ENCODE peak calls at places on chromosomes 13 and 19, in four cellular contexts. T is HepG2, H is SK-N-SH, X is K562. B is an unnamed sample.

GRCh38 chr19:36482876-36483275 is 6.5 kb downstream of the ZNF566 start:
- DNase-seq in T (peak; percentile 20), H (no peak), X (no peak), B (no peak)

GRCh38 chr13:46621133-46621532 is 68.2 kb downstream of the LRCH1 start:
- DNase-seq in T (no peak), H (no peak), X (no peak), B (no peak)

GRCh38 chr13:110774490-110774889 is 61.0 kb downstream of the ING1 start:
- DNase-seq in T (no peak), H (no peak), X (no peak), B (no peak)

GRCh38 chr19:11699931-11700794 is 38.6 kb downstream of the ZNF823 start:
- DNase-seq in T (peak; percentile 33), H (peak; percentile 59), X (peak; percentile 32), B (no peak)

GRCh38 chr13:43894438-43894837 is 14.7 kb downstream of the LACC1 start:
- DNase-seq in T (no peak), H (no peak), X (no peak), B (no peak)

GRCh38 chr13:44976949-44977583 is 12.2 kb downstream of the NUFIP1 start:
- DNase-seq in T (no peak), H (no peak), X (no peak), B (no peak)

GRCh38 chr19:10112037-10112751 is 701 bp downstream of the P2RY11 start:
- DNase-seq in T (no peak), H (peak; percentile 28), X (no peak), B (no peak)

GRCh38 chr19:49513746-49514118 is 1.3 kb downstream of the FCGRT start:
- DNase-seq in T (no peak), H (peak; percentile 42), X (no peak), B (no peak)

GRCh38 chr19:8399681-8400188 is 9.6 kb downstream of the RAB11B start:
- DNase-seq in T (no peak), H (no peak), X (no peak), B (no peak)

GRCh38 chr19:18588611-18589379 is at the start of gene REX1BD:
- DNase-seq in T (peak; percentile 78), H (peak; percentile 89), X (peak; percentile 90), B (peak; percentile 87)

GRCh38 chr13:52158629-52159158 is 703 bp downstream of the NEK3 start:
- DNase-seq in T (no peak), H (peak; percentile 58), X (peak; percentile 9), B (no peak)

GRCh38 chr19:15340086-15340485 is 7.7 kb upstream of the BRD4 start:
- DNase-seq in T (no peak), H (no peak), X (no peak), B (no peak)

GRCh38 chr19:33740811-33741396 is 55.8 kb upstream of the KCTD15 start:
- DNase-seq in T (peak; percentile 31), H (no peak), X (peak; percentile 74), B (peak; percentile 81)

GRCh38 chr13:88246239-88246638 is 575.1 kb downstream of the SLITRK5 start:
- DNase-seq in T (no peak), H (no peak), X (no peak), B (no peak)

GRCh38 chr19:56253737-56254136 is 18.8 kb upstream of the EDDM13 start:
- DNase-seq in T (peak; percentile 48), H (peak; percentile 61), X (peak; percentile 45), B (no peak)

GRCh38 chr19:49151339-49152217 is 3.6 kb downstream of the HRC start:
- DNase-seq in T (no peak), H (peak; percentile 79), X (peak; percentile 87), B (peak; percentile 99)

GRCh38 chr19:45768644-45769053 is 403 bp downstream of the SIX5 start:
- DNase-seq in T (no peak), H (no peak), X (peak; percentile 44), B (peak; percentile 61)

GRCh38 chr19:2207991-2208860 is 27.9 kb downstream of the PLEKHJ1 start:
- DNase-seq in T (no peak), H (no peak), X (peak; percentile 61), B (peak; percentile 68)

GRCh38 chr19:21328402-21328801 is 808 bp downstream of the ZNF708 start:
- DNase-seq in T (peak; percentile 3), H (peak; percentile 26), X (no peak), B (no peak)

GRCh38 chr13:30855569-30855968 is 50.5 kb upstream of the MEDAG start:
- DNase-seq in T (no peak), H (no peak), X (no peak), B (no peak)

GRCh38 chr13:39522329-39522728 is 80.7 kb downstream of the LHFPL6 start:
- DNase-seq in T (no peak), H (no peak), X (no peak), B (no peak)

GRCh38 chr13:30679483-30680330 is 55.6 kb upstream of the ALOX5AP start:
- DNase-seq in T (peak; percentile 20), H (peak; percentile 68), X (no peak), B (peak; percentile 36)

GRCh38 chr19:18895828-18896341 is at the start of gene CERS1:
- DNase-seq in T (no peak), H (peak; percentile 95), X (peak; percentile 91), B (peak; percentile 48)

GRCh38 chr13:19794552-19795143 is 11.9 kb upstream of the PSPC1 start:
- DNase-seq in T (no peak), H (no peak), X (no peak), B (peak; percentile 27)

GRCh38 chr13:64314286-64314685 is 2898.6 kb upstream of the PCDH20 start:
- DNase-seq in T (no peak), H (no peak), X (no peak), B (no peak)

GRCh38 chr13:113058129-113058987 is 47.2 kb upstream of the F7 start:
- DNase-seq in T (no peak), H (no peak), X (no peak), B (no peak)

GRCh38 chr13:30898721-30899188 is 7.3 kb upstream of the MEDAG start:
- DNase-seq in T (peak; percentile 72), H (no peak), X (no peak), B (no peak)

GRCh38 chr19:48461982-48462655 is 6.7 kb downstream of the KCNJ14 start:
- DNase-seq in T (no peak), H (peak; percentile 74), X (peak; percentile 71), B (peak; percentile 91)

GRCh38 chr13:38872693-38873092 is 117.9 kb downstream of the STOML3 start:
- DNase-seq in T (peak; percentile 35), H (peak; percentile 41), X (peak; percentile 9), B (peak; percentile 74)

GRCh38 chr13:30186644-30187431 is 120.5 kb downstream of the KATNAL1 start:
- DNase-seq in T (no peak), H (no peak), X (no peak), B (peak; percentile 20)

GRCh38 chr19:48752511-48753365 is at the start of gene FUT1:
- DNase-seq in T (no peak), H (peak; percentile 82), X (peak; percentile 61), B (peak; percentile 96)

GRCh38 chr19:42468273-42468796 is 25.6 kb upstream of the CXCL17 start:
- DNase-seq in T (no peak), H (no peak), X (no peak), B (no peak)

GRCh38 chr19:4059931-4060620 is 6.6 kb downstream of the ZBTB7A start:
- DNase-seq in T (no peak), H (no peak), X (peak; percentile 59), B (no peak)

GRCh38 chr19:4062576-4063368 is 3.9 kb downstream of the ZBTB7A start:
- DNase-seq in T (no peak), H (no peak), X (no peak), B (no peak)

GRCh38 chr19:4060621-4061177 is 6.0 kb downstream of the ZBTB7A start:
- DNase-seq in T (no peak), H (no peak), X (no peak), B (no peak)

GRCh38 chr19:4061683-4062575 is 4.8 kb downstream of the ZBTB7A start:
- DNase-seq in T (no peak), H (no peak), X (no peak), B (no peak)

GRCh38 chr19:4061178-4061682 is 5.5 kb downstream of the ZBTB7A start:
- DNase-seq in T (peak; percentile 65), H (no peak), X (no peak), B (no peak)
- TF ChIP-seq FOXJ3 in T (no peak), H (no peak), X (no peak), B (no peak)

GRCh38 chr13:42041017-42041683 is 7.3 kb upstream of the DGKH start:
- DNase-seq in T (no peak), H (peak; percentile 76), X (peak; percentile 22), B (peak; percentile 55)
- TF ChIP-seq FOXJ3 in T (no peak), H (no peak), X (no peak), B (no peak)

GRCh38 chr19:30635026-30635985 is 263.1 kb downstream of the ZNF536 start:
- DNase-seq in T (no peak), H (no peak), X (no peak), B (no peak)
- TF ChIP-seq FOXJ3 in T (no peak), H (no peak), X (no peak), B (no peak)

DNA sequence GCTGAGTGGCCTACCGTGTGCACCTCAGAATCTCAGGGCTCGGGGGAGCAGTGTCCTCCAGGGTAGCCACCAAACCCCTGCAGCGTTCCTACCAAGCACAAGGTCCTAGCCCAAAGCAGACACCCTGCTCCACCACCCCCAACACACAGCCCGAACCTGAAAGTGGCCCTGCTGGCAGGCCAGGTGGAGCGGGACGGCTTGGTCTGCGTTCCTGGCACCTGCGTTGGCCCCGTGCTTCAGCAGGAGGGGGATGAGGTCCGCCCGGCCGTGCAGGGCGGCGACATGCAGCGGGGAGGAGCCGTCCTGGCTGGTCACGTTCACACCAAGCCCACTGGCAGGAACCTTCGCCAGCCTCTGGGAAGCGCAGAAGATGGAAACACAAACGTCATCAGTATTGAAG is 26.5 kb downstream of the PDCD5 start:
- DNase-seq in T (no peak), H (no peak), X (no peak), B (no peak)
- TF ChIP-seq FOXJ3 in T (no peak), H (no peak), X (no peak), B (no peak)

GRCh38 chr13:99393791-99394735 is 86.9 kb upstream of the GPR183 start:
- DNase-seq in T (no peak), H (no peak), X (no peak), B (no peak)
- TF ChIP-seq FOXJ3 in T (no peak), H (no peak), X (no peak), B (no peak)

DNA sequence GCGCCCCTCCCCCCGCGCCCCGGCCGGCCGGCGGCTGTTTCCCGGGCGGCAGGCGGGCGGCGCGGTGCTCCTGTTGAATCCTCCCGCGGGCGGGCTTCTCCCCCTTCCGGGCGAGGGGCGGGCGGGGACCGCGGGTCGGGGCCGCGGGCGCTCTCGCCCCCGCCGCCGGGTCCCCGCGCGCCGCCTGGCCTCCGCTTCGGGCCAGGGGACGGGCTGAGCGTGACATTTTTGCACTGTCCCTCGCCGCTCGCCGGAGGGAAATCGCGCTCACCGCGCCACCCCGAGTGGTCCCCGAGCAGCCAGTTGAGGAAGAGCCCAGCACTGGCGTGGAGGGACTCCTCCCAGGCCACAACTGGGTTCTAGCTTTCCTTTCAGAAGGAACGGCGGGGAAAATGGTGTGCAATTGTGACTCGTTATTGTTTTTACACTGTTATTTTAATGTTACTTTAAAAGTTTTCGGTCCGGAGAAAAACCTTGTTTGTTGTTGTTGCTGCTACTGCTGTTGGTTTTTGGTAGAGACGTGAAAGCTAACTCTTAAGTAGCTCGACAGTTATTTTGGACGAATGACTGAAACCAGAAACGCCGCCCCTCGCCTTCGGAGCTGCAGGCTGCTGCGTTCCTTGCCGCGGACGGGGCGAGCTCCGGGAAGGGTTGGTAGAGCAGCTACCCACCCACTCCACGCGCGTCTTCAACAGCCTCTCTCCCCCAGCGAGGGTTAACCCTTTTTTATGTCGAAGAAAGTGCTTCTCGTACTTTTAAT is 942 bp downstream of the PDS5B start:
- DNase-seq in T (peak; percentile 41), H (peak; percentile 86), X (peak; percentile 56), B (peak; percentile 70)
- TF ChIP-seq FOXJ3 in T (no peak), H (no peak), X (no peak), B (no peak)